ENCODE peak calls at places on chromosomes 12 and 14, in four cellular contexts. Y, W, J and D are unnamed samples.

GRCh38 chr12:62703011-62703380 is 232.0 kb downstream of the PPM1H start:
- DNase-seq in J (peak), Y (no peak), W (no peak), D (no peak)

GRCh38 chr12:54631988-54632728 is 2.5 kb downstream of the LACRT start:
- DNase-seq in Y (no peak), W (peak), J (no peak), D (peak)

GRCh38 chr12:104353012-104353981 is 49.8 kb downstream of the EID3 start:
- DNase-seq in J (no peak), W (no peak), Y (no peak), D (no peak)

GRCh38 chr14:60972295-60972694 is 8.6 kb downstream of the TRMT5 start:
- DNase-seq in W (no peak), J (no peak), Y (no peak), D (no peak)

GRCh38 chr14:22556021-22556989 is 32.7 kb downstream of the DAD1 start:
- DNase-seq in Y (no peak), J (peak), W (peak), D (no peak)

GRCh38 chr14:81164167-81164774 is 56.5 kb downstream of the GTF2A1 start:
- DNase-seq in W (peak), J (peak), Y (peak), D (peak)

GRCh38 chr12:64670039-64670438 is 59.7 kb downstream of the RASSF3 start:
- DNase-seq in J (no peak), W (no peak), Y (no peak), D (no peak)

GRCh38 chr12:112111931-112112330 is 3.3 kb upstream of the NAA25 start:
- DNase-seq in J (no peak), W (no peak), Y (no peak), D (no peak)

GRCh38 chr14:59228416-59228815 is 39.9 kb downstream of the DAAM1 start:
- DNase-seq in Y (no peak), W (no peak), J (peak), D (no peak)

GRCh38 chr12:126086242-126086641 is 1021.0 kb downstream of the AACS start:
- DNase-seq in Y (no peak), J (no peak), W (no peak), D (no peak)

GRCh38 chr12:1911598-1912575 is 6.6 kb downstream of the CACNA2D4 start:
- DNase-seq in Y (no peak), W (no peak), J (no peak), D (no peak)

GRCh38 chr12:72790273-72790672 is 518.1 kb downstream of the TRHDE start:
- DNase-seq in Y (no peak), W (no peak), J (no peak), D (no peak)

GRCh38 chr12:78622529-78623221 is 241.9 kb upstream of the SYT1 start:
- DNase-seq in J (no peak), Y (no peak), W (no peak), D (no peak)

GRCh38 chr14:32980887-32981501 is 42.3 kb downstream of the NPAS3 start:
- DNase-seq in Y (no peak), J (no peak), W (no peak), D (no peak)

GRCh38 chr12:79360269-79360668 is 330.5 kb downstream of the PAWR start:
- DNase-seq in W (no peak), Y (no peak), J (no peak), D (no peak)

GRCh38 chr14:63787995-63788946 is 60.4 kb upstream of the SGPP1 start:
- DNase-seq in Y (no peak), W (no peak), J (no peak), D (no peak)

GRCh38 chr14:51464411-51464810 is 187.3 kb upstream of the FRMD6 start:
- DNase-seq in J (no peak), Y (no peak), W (no peak), D (no peak)
- TF ChIP-seq CTCF in J (no peak), Y (no peak), W (no peak), D (no peak)

DNA sequence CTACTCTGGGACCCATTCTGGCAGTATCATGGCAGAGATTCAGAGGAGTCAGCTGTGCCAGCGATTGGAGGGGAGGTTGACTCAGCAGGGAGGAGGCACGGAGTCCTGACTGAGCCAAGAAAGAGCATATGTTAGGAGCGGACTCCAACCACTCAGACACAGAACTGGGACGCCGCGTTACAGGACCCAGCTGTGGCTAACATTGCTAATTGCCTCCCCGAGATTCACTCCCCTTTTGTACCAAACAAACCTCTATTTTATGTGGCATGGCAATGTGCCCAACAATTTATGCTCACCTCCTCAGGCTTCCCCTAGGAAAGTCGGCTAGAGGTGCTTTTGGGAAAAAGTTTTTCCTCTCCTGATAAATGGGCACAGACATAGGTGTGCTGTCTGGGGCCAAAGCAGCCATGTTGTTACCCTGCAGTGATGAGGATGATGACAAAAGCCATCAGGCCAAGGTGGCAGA is 15.2 kb upstream of the CLIP1 start:
- DNase-seq in W (no peak), J (peak), Y (no peak), D (no peak)
- TF ChIP-seq MAFK in W (no peak), J (no peak), Y (no peak), D (no peak)

GRCh38 chr14:79465651-79466050 is 745.7 kb downstream of the DIO2 start:
- DNase-seq in W (no peak), J (peak), Y (no peak), D (no peak)

GRCh38 chr14:79467837-79468236 is 743.5 kb downstream of the DIO2 start:
- DNase-seq in Y (no peak), W (no peak), J (no peak), D (no peak)

GRCh38 chr14:79464468-79464867 is 746.8 kb downstream of the DIO2 start:
- DNase-seq in W (no peak), J (peak), Y (no peak), D (no peak)

GRCh38 chr14:79468491-79468890 is 742.8 kb downstream of the DIO2 start:
- DNase-seq in Y (no peak), W (no peak), J (no peak), D (no peak)

DNA sequence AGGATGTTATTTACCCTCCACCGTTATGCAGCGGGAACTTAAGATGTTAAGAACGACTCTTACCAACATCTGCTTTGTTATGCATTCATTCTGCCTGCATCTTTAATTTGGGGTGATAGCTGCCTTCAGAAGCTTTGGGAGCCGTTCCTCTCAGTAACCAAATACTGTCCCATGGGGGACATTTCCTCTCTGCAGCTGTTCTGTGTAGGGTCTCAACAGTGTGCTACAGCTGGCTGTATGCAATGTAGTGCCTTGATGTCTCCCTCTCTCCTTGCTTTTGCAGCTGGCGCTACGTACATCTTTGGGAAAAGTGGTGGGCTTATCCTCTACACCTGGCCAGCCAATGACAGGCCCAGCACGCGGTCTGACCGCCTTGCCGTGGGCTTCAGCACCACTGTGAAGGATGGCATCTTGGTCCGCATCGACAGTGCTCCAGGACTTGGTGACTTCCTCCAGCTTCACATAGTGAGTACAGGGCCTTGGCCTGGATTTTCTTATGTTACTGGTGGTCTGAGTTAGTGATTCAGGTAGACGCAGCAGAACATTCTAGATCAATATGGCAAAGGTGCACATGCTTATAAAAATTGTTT is 744.3 kb downstream of the DIO2 start:
- DNase-seq in Y (no peak), W (no peak), J (no peak), D (no peak)
- TF ChIP-seq CTCF in Y (no peak), W (no peak), J (no peak), D (no peak)

GRCh38 chr12:116600959-116601358 is 41.8 kb downstream of the MAP1LC3B2 start:
- DNase-seq in J (no peak), Y (no peak), W (no peak), D (no peak)
- TF ChIP-seq MAFK in J (no peak), Y (no peak), W (no peak), D (no peak)